ENCODE peak calls at places on chromosome 1, in nine cellular contexts. One of them, this sample, is unnamed.

GRCh38 chr1:197481101-197481500 is 213.0 kb downstream of the CRB1 start:
- DNase-seq in pancreas: no peak
- DNase-seq in thoracic aorta: no peak
- DNase-seq in OCI-LY7: peak
- DNase-seq in PC-9: no peak
- DNase-seq in RWPE2: no peak
- DNase-seq in lung: no peak
- DNase-seq in cardiac muscle cell: no peak
- DNase-seq in cardiac fibroblast: no peak
- DNase-seq in this sample: no peak

GRCh38 chr1:59151860-59152259 is 145.0 kb upstream of the FGGY start:
- DNase-seq in pancreas: no peak
- DNase-seq in thoracic aorta: no peak
- DNase-seq in OCI-LY7: no peak
- DNase-seq in PC-9: peak
- DNase-seq in RWPE2: no peak
- DNase-seq in lung: no peak
- DNase-seq in cardiac muscle cell: no peak
- DNase-seq in cardiac fibroblast: no peak
- DNase-seq in this sample: no peak

GRCh38 chr1:178955391-178955954 is 70.2 kb upstream of the FAM20B start:
- DNase-seq in pancreas: no peak
- DNase-seq in thoracic aorta: no peak
- DNase-seq in OCI-LY7: no peak
- DNase-seq in PC-9: no peak
- DNase-seq in RWPE2: no peak
- DNase-seq in lung: no peak
- DNase-seq in cardiac muscle cell: no peak
- DNase-seq in cardiac fibroblast: no peak
- DNase-seq in this sample: no peak

GRCh38 chr1:186502087-186502486 is 41.2 kb upstream of the PDC start:
- DNase-seq in pancreas: no peak
- DNase-seq in thoracic aorta: no peak
- DNase-seq in OCI-LY7: no peak
- DNase-seq in PC-9: no peak
- DNase-seq in RWPE2: no peak
- DNase-seq in lung: no peak
- DNase-seq in cardiac muscle cell: no peak
- DNase-seq in cardiac fibroblast: no peak
- DNase-seq in this sample: no peak

GRCh38 chr1:98028800-98029199 is 108.0 kb upstream of the DPYD start:
- DNase-seq in pancreas: no peak
- DNase-seq in thoracic aorta: no peak
- DNase-seq in OCI-LY7: no peak
- DNase-seq in PC-9: no peak
- DNase-seq in RWPE2: no peak
- DNase-seq in lung: no peak
- DNase-seq in cardiac muscle cell: no peak
- DNase-seq in cardiac fibroblast: peak
- DNase-seq in this sample: no peak

GRCh38 chr1:46582972-46583371 is 21.1 kb downstream of the MKNK1 start:
- DNase-seq in pancreas: no peak
- DNase-seq in thoracic aorta: no peak
- DNase-seq in OCI-LY7: no peak
- DNase-seq in PC-9: no peak
- DNase-seq in RWPE2: no peak
- DNase-seq in lung: no peak
- DNase-seq in cardiac muscle cell: peak
- DNase-seq in cardiac fibroblast: no peak
- DNase-seq in this sample: no peak

GRCh38 chr1:42739753-42740700 is at the start of gene CLDN19:
- DNase-seq in pancreas: no peak
- DNase-seq in thoracic aorta: no peak
- DNase-seq in OCI-LY7: no peak
- DNase-seq in PC-9: no peak
- DNase-seq in RWPE2: no peak
- DNase-seq in lung: no peak
- DNase-seq in cardiac muscle cell: no peak
- DNase-seq in cardiac fibroblast: no peak
- DNase-seq in this sample: no peak

GRCh38 chr1:112296908-112297307 is 99.1 kb upstream of the CTTNBP2NL start:
- DNase-seq in pancreas: no peak
- DNase-seq in thoracic aorta: no peak
- DNase-seq in OCI-LY7: no peak
- DNase-seq in PC-9: no peak
- DNase-seq in RWPE2: no peak
- DNase-seq in lung: peak
- DNase-seq in cardiac muscle cell: peak
- DNase-seq in cardiac fibroblast: no peak
- DNase-seq in this sample: peak

GRCh38 chr1:15158506-15159165 is 5.1 kb downstream of the TMEM51 start:
- DNase-seq in pancreas: no peak
- DNase-seq in thoracic aorta: no peak
- DNase-seq in OCI-LY7: no peak
- DNase-seq in PC-9: peak
- DNase-seq in RWPE2: no peak
- DNase-seq in lung: no peak
- DNase-seq in cardiac muscle cell: peak
- DNase-seq in cardiac fibroblast: peak
- DNase-seq in this sample: peak

GRCh38 chr1:41618871-41619270 is 134.4 kb upstream of the EDN2 start:
- DNase-seq in pancreas: no peak
- DNase-seq in thoracic aorta: no peak
- DNase-seq in OCI-LY7: no peak
- DNase-seq in PC-9: no peak
- DNase-seq in RWPE2: no peak
- DNase-seq in lung: no peak
- DNase-seq in cardiac muscle cell: no peak
- DNase-seq in cardiac fibroblast: no peak
- DNase-seq in this sample: no peak

GRCh38 chr1:119101563-119101962 is 38.9 kb downstream of the WARS2 start:
- DNase-seq in pancreas: no peak
- DNase-seq in thoracic aorta: no peak
- DNase-seq in OCI-LY7: no peak
- DNase-seq in PC-9: no peak
- DNase-seq in RWPE2: no peak
- DNase-seq in lung: no peak
- DNase-seq in cardiac muscle cell: peak
- DNase-seq in cardiac fibroblast: peak
- DNase-seq in this sample: no peak

GRCh38 chr1:36962991-36963390 is 71.3 kb downstream of the GRIK3 start:
- DNase-seq in pancreas: no peak
- DNase-seq in thoracic aorta: no peak
- DNase-seq in OCI-LY7: no peak
- DNase-seq in PC-9: no peak
- DNase-seq in RWPE2: no peak
- DNase-seq in lung: no peak
- DNase-seq in cardiac muscle cell: no peak
- DNase-seq in cardiac fibroblast: no peak
- DNase-seq in this sample: no peak

GRCh38 chr1:202291961-202292712 is 49.6 kb downstream of the UBE2T start:
- DNase-seq in pancreas: no peak
- DNase-seq in thoracic aorta: peak
- DNase-seq in OCI-LY7: no peak
- DNase-seq in PC-9: peak
- DNase-seq in RWPE2: no peak
- DNase-seq in lung: peak
- DNase-seq in cardiac muscle cell: peak
- DNase-seq in cardiac fibroblast: peak
- DNase-seq in this sample: peak

GRCh38 chr1:81387446-81387845 is 413.3 kb upstream of the ADGRL2 start:
- DNase-seq in pancreas: no peak
- DNase-seq in thoracic aorta: no peak
- DNase-seq in OCI-LY7: no peak
- DNase-seq in PC-9: no peak
- DNase-seq in RWPE2: no peak
- DNase-seq in lung: no peak
- DNase-seq in cardiac muscle cell: no peak
- DNase-seq in cardiac fibroblast: no peak
- DNase-seq in this sample: no peak

GRCh38 chr1:81388435-81388834 is 412.3 kb upstream of the ADGRL2 start:
- DNase-seq in pancreas: no peak
- DNase-seq in thoracic aorta: no peak
- DNase-seq in OCI-LY7: no peak
- DNase-seq in PC-9: no peak
- DNase-seq in RWPE2: no peak
- DNase-seq in lung: no peak
- DNase-seq in cardiac muscle cell: no peak
- DNase-seq in cardiac fibroblast: no peak
- DNase-seq in this sample: no peak

GRCh38 chr1:81391100-81391828 is 409.5 kb upstream of the ADGRL2 start:
- DNase-seq in pancreas: no peak
- DNase-seq in thoracic aorta: no peak
- DNase-seq in OCI-LY7: no peak
- DNase-seq in PC-9: no peak
- DNase-seq in RWPE2: no peak
- DNase-seq in lung: no peak
- DNase-seq in cardiac muscle cell: no peak
- DNase-seq in cardiac fibroblast: no peak
- DNase-seq in this sample: no peak
- H3K4me3 ChIP-seq in pancreas: no peak
- H3K4me3 ChIP-seq in thoracic aorta: no peak
- H3K4me3 ChIP-seq in OCI-LY7: no peak
- H3K4me3 ChIP-seq in PC-9: no peak
- H3K4me3 ChIP-seq in RWPE2: no peak
- H3K4me3 ChIP-seq in lung: no peak
- H3K4me3 ChIP-seq in cardiac muscle cell: no peak
- H3K4me3 ChIP-seq in cardiac fibroblast: no peak
- H3K4me3 ChIP-seq in this sample: no peak

GRCh38 chr1:230303822-230304221 is 122.3 kb downstream of the PGBD5 start:
- DNase-seq in pancreas: no peak
- DNase-seq in thoracic aorta: no peak
- DNase-seq in OCI-LY7: no peak
- DNase-seq in PC-9: no peak
- DNase-seq in RWPE2: no peak
- DNase-seq in lung: no peak
- DNase-seq in cardiac muscle cell: peak
- DNase-seq in cardiac fibroblast: peak
- DNase-seq in this sample: no peak
- H3K4me3 ChIP-seq in pancreas: no peak
- H3K4me3 ChIP-seq in thoracic aorta: no peak
- H3K4me3 ChIP-seq in OCI-LY7: no peak
- H3K4me3 ChIP-seq in PC-9: no peak
- H3K4me3 ChIP-seq in RWPE2: no peak
- H3K4me3 ChIP-seq in lung: no peak
- H3K4me3 ChIP-seq in cardiac muscle cell: no peak
- H3K4me3 ChIP-seq in cardiac fibroblast: no peak
- H3K4me3 ChIP-seq in this sample: no peak

GRCh38 chr1:24932725-24933294 is 2.7 kb upstream of the RUNX3 start:
- DNase-seq in pancreas: no peak
- DNase-seq in thoracic aorta: no peak
- DNase-seq in OCI-LY7: no peak
- DNase-seq in PC-9: no peak
- DNase-seq in RWPE2: no peak
- DNase-seq in lung: no peak
- DNase-seq in cardiac muscle cell: no peak
- DNase-seq in cardiac fibroblast: no peak
- DNase-seq in this sample: no peak

GRCh38 chr1:24930703-24931480 is 816 bp upstream of the RUNX3 start:
- DNase-seq in pancreas: no peak
- DNase-seq in thoracic aorta: no peak
- DNase-seq in OCI-LY7: no peak
- DNase-seq in PC-9: no peak
- DNase-seq in RWPE2: no peak
- DNase-seq in lung: no peak
- DNase-seq in cardiac muscle cell: no peak
- DNase-seq in cardiac fibroblast: peak
- DNase-seq in this sample: no peak

GRCh38 chr1:24933468-24933867 is 3.4 kb upstream of the RUNX3 start:
- DNase-seq in pancreas: no peak
- DNase-seq in thoracic aorta: no peak
- DNase-seq in OCI-LY7: no peak
- DNase-seq in PC-9: no peak
- DNase-seq in RWPE2: no peak
- DNase-seq in lung: no peak
- DNase-seq in cardiac muscle cell: no peak
- DNase-seq in cardiac fibroblast: no peak
- DNase-seq in this sample: no peak

GRCh38 chr1:24931481-24932221 is 1.6 kb upstream of the RUNX3 start:
- DNase-seq in pancreas: no peak
- DNase-seq in thoracic aorta: no peak
- DNase-seq in OCI-LY7: peak
- DNase-seq in PC-9: no peak
- DNase-seq in RWPE2: no peak
- DNase-seq in lung: no peak
- DNase-seq in cardiac muscle cell: no peak
- DNase-seq in cardiac fibroblast: peak
- DNase-seq in this sample: no peak

GRCh38 chr1:24932284-24932683 is 2.2 kb upstream of the RUNX3 start:
- DNase-seq in pancreas: peak
- DNase-seq in thoracic aorta: no peak
- DNase-seq in OCI-LY7: peak
- DNase-seq in PC-9: no peak
- DNase-seq in RWPE2: no peak
- DNase-seq in lung: no peak
- DNase-seq in cardiac muscle cell: peak
- DNase-seq in cardiac fibroblast: peak
- DNase-seq in this sample: no peak
- H3K4me3 ChIP-seq in pancreas: peak
- H3K4me3 ChIP-seq in thoracic aorta: peak
- H3K4me3 ChIP-seq in OCI-LY7: peak
- H3K4me3 ChIP-seq in PC-9: no peak
- H3K4me3 ChIP-seq in RWPE2: no peak
- H3K4me3 ChIP-seq in lung: no peak
- H3K4me3 ChIP-seq in cardiac muscle cell: peak
- H3K4me3 ChIP-seq in cardiac fibroblast: no peak
- H3K4me3 ChIP-seq in this sample: no peak

GRCh38 chr1:213985181-213986019 is 2.4 kb upstream of the PROX1 start:
- DNase-seq in pancreas: no peak
- DNase-seq in thoracic aorta: no peak
- DNase-seq in OCI-LY7: no peak
- DNase-seq in PC-9: no peak
- DNase-seq in RWPE2: no peak
- DNase-seq in lung: no peak
- DNase-seq in cardiac muscle cell: no peak
- DNase-seq in cardiac fibroblast: no peak
- DNase-seq in this sample: no peak

GRCh38 chr1:213982814-213983588 is 4.8 kb upstream of the PROX1 start:
- DNase-seq in pancreas: peak
- DNase-seq in thoracic aorta: no peak
- DNase-seq in OCI-LY7: no peak
- DNase-seq in PC-9: no peak
- DNase-seq in RWPE2: no peak
- DNase-seq in lung: no peak
- DNase-seq in cardiac muscle cell: no peak
- DNase-seq in cardiac fibroblast: no peak
- DNase-seq in this sample: no peak

GRCh38 chr1:213982515-213982813 is 5.3 kb upstream of the PROX1 start:
- DNase-seq in pancreas: no peak
- DNase-seq in thoracic aorta: no peak
- DNase-seq in OCI-LY7: no peak
- DNase-seq in PC-9: no peak
- DNase-seq in RWPE2: no peak
- DNase-seq in lung: no peak
- DNase-seq in cardiac muscle cell: no peak
- DNase-seq in cardiac fibroblast: no peak
- DNase-seq in this sample: no peak

GRCh38 chr1:213984387-213985180 is 3.2 kb upstream of the PROX1 start:
- DNase-seq in pancreas: no peak
- DNase-seq in thoracic aorta: no peak
- DNase-seq in OCI-LY7: no peak
- DNase-seq in PC-9: no peak
- DNase-seq in RWPE2: no peak
- DNase-seq in lung: no peak
- DNase-seq in cardiac muscle cell: no peak
- DNase-seq in cardiac fibroblast: no peak
- DNase-seq in this sample: no peak

GRCh38 chr1:213983589-213984386 is 4.0 kb upstream of the PROX1 start:
- DNase-seq in pancreas: no peak
- DNase-seq in thoracic aorta: no peak
- DNase-seq in OCI-LY7: no peak
- DNase-seq in PC-9: no peak
- DNase-seq in RWPE2: no peak
- DNase-seq in lung: no peak
- DNase-seq in cardiac muscle cell: no peak
- DNase-seq in cardiac fibroblast: no peak
- DNase-seq in this sample: no peak
- H3K4me3 ChIP-seq in pancreas: peak
- H3K4me3 ChIP-seq in thoracic aorta: no peak
- H3K4me3 ChIP-seq in OCI-LY7: no peak
- H3K4me3 ChIP-seq in PC-9: no peak
- H3K4me3 ChIP-seq in RWPE2: no peak
- H3K4me3 ChIP-seq in lung: no peak
- H3K4me3 ChIP-seq in cardiac muscle cell: no peak
- H3K4me3 ChIP-seq in cardiac fibroblast: no peak
- H3K4me3 ChIP-seq in this sample: no peak

This sample was measured in AG04450.